ENCODE peak calls at places on chromosomes 13 and 19, in five cellular contexts. N is left ventricle myocardium inferior; I is MCF 10A; M is cardiac muscle cell; D is CD8-positive, alpha-beta T cell. S is an unnamed sample.

GRCh38 chr13:73993661-73994060 is 140.5 kb downstream of the KLF12 start:
- DNase-seq in I (no peak), D (no peak), N (no peak), M (no peak), S (no peak)

GRCh38 chr13:105167385-105167784 is 1368.1 kb downstream of the EFNB2 start:
- DNase-seq in M (no peak), N (no peak), I (no peak), D (no peak), S (no peak)

GRCh38 chr19:45152504-45153338 is 8.1 kb downstream of the NKPD1 start:
- DNase-seq in M (no peak), N (peak; percentile 49), D (peak; percentile 54), I (no peak), S (no peak)

GRCh38 chr13:45928843-45929242 is 77.3 kb upstream of the SIAH3 start:
- DNase-seq in I (peak; percentile 88), N (no peak), M (no peak), D (no peak), S (no peak)

GRCh38 chr19:47781590-47782318 is 3.3 kb downstream of the SELENOW start:
- DNase-seq in I (no peak), M (no peak), D (no peak), N (peak; percentile 50), S (no peak)

GRCh38 chr19:46221981-46222610 is 7.4 kb upstream of the IGFL1 start:
- DNase-seq in N (peak; percentile 29), D (no peak), I (peak; percentile 98), M (peak; percentile 68), S (no peak)

GRCh38 chr19:12733369-12733896 is 1.1 kb downstream of the TRIR start:
- DNase-seq in M (no peak), N (no peak), I (peak; percentile 68), D (peak; percentile 64), S (no peak)

GRCh38 chr13:29594310-29594709 is 1.2 kb downstream of the SLC7A1 start:
- DNase-seq in D (peak; percentile 36), N (no peak), I (peak; percentile 76), M (peak; percentile 40), S (no peak)

GRCh38 chr13:113874177-113874576 is 10.3 kb upstream of the GAS6 start:
- DNase-seq in M (no peak), I (no peak), D (no peak), N (no peak), S (no peak)

GRCh38 chr13:107020393-107020792 is 452.5 kb upstream of the ARGLU1 start:
- DNase-seq in M (no peak), N (no peak), I (no peak), D (no peak), S (no peak)

GRCh38 chr19:30162718-30163117 is 209.5 kb upstream of the ZNF536 start:
- DNase-seq in M (no peak), I (no peak), N (no peak), D (no peak), S (no peak)

GRCh38 chr13:51541037-51541436 is 43.2 kb upstream of the WDFY2 start:
- DNase-seq in M (no peak), N (no peak), I (no peak), D (no peak), S (no peak)

GRCh38 chr19:44573647-44574046 is 39.7 kb upstream of the IGSF23 start:
- DNase-seq in M (no peak), I (no peak), N (no peak), D (no peak), S (no peak)

GRCh38 chr13:86563308-86563707 is 764.1 kb upstream of the SLITRK6 start:
- DNase-seq in M (no peak), D (no peak), I (peak; percentile 65), N (no peak), S (no peak)

GRCh38 chr13:39565036-39565949 is 37.7 kb downstream of the LHFPL6 start:
- DNase-seq in N (no peak), M (no peak), I (peak; percentile 70), D (no peak), S (no peak)

GRCh38 chr13:30792257-30793000 is 57.1 kb downstream of the ALOX5AP start:
- DNase-seq in I (peak; percentile 92), M (no peak), N (peak; percentile 77), D (no peak), S (no peak)

GRCh38 chr13:42478531-42479156 is 95.3 kb upstream of the TNFSF11 start:
- DNase-seq in N (no peak), D (no peak), M (peak; percentile 37), I (peak; percentile 45), S (no peak)

GRCh38 chr19:45215391-45216191 is 29.6 kb downstream of the EXOC3L2 start:
- DNase-seq in I (peak; percentile 36), N (no peak), D (no peak), M (peak; percentile 14), S (peak; percentile 27)

GRCh38 chr13:106919093-106919492 is 351.2 kb upstream of the ARGLU1 start:
- DNase-seq in N (no peak), I (no peak), M (no peak), D (no peak), S (no peak)

GRCh38 chr13:43122706-43123268 is 99.4 kb downstream of the DNAJC15 start:
- DNase-seq in N (no peak), D (no peak), I (no peak), M (no peak), S (no peak)

GRCh38 chr19:50181121-50181520 is 18.0 kb upstream of the IZUMO2 start:
- DNase-seq in D (no peak), I (no peak), M (no peak), N (no peak), S (no peak)

GRCh38 chr19:50896591-50897190 is 14.5 kb downstream of the KLK4 start:
- DNase-seq in D (no peak), M (no peak), N (no peak), I (peak; percentile 38), S (no peak)

GRCh38 chr13:98796798-98797197 is 44.3 kb upstream of the SLC15A1 start:
- DNase-seq in M (no peak), D (no peak), I (no peak), N (no peak), S (no peak)

GRCh38 chr19:10701955-10702307 is 692 bp downstream of the QTRT1 start:
- DNase-seq in I (no peak), D (no peak), N (no peak), M (peak; percentile 58), S (no peak)
- TF ChIP-seq CTCF in I (no peak), D (no peak), N (no peak), M (no peak), S (no peak)

DNA sequence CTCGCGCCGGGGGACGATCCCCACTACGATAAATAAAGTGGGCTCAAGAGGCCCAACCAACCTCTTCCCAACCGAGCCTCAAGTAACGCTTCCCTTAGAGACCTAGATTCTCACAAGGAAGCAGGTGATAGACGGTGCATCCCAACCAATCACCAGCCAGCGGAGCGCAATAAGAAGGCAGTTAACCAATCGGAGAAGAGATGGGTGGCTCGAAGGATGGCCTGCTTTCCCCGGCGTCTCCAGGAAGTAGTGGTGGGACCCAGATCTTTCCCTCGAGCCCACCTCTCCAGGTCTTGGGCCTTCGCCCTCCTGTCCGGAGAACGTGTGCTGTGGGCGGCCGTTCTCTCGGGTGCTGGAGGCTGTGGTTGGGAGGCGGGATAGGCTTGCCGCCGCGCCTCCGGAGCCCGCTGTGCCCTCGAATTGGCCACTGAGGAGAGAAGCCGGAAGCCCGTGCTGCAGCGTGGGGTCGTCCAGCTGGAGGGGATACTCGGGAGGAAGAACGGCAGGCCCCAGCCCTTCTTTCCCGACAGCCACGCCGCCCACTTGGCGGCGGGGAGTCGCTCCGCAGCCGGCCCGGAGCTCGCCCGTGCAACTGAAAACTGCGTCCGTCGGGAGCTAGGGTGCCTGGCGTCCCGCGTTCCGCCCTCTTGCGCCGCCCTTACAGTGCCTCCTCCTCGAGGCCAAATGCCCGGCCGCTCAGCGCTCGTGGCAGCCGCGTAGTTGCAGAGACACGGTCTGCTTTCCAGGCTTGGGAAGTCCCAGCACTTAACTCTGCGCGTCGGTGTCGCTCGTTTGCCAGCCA is at the start of gene RNF6:
- DNase-seq in M (peak; percentile 95), N (peak; percentile 94), D (peak; percentile 92), I (peak; percentile 98), S (peak; percentile 78)
- TF ChIP-seq CTCF in M (no peak), N (peak; percentile 32), D (no peak), I (no peak), S (no peak)

GRCh38 chr19:531009-531752 is 379 bp upstream of the CDC34 start:
- DNase-seq in N (peak; percentile 84), M (peak; percentile 91), I (peak; percentile 83), D (peak; percentile 84), S (peak; percentile 92)
- TF ChIP-seq CTCF in N (no peak), M (no peak), I (no peak), D (no peak), S (no peak)

DNA sequence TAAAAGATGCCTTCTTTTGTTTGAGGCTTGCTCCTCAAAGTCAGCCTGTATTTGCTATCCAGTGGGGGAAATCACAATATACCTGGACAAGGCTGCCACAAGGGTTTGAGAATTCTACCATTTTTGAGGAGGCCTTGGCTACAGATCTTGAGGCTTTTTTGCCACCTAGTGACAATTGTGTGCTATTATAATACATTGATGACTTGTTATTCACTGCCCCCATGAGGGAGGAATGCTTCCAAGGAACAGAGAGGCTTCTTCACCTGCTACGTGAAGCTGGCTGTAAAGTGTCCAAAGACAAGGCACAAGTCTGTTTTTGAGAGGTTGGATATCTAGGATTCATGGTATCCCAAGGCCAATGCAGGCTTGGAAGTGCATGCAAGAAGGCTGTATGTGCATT is 72.5 kb downstream of the ZNF708 start:
- DNase-seq in N (no peak), M (peak; percentile 1), D (no peak), I (peak; percentile 0), S (no peak)
- TF ChIP-seq CTCF in N (peak; percentile 38), M (peak; percentile 6), D (no peak), I (no peak), S (peak; percentile 21)

GRCh38 chr19:16185925-16186234 is 670 bp downstream of the FAM32A start:
- DNase-seq in D (no peak), M (peak; percentile 73), I (no peak), N (no peak), S (no peak)
- TF ChIP-seq CTCF in D (no peak), M (peak; percentile 48), I (peak; percentile 34), N (peak; percentile 43), S (peak; percentile 53)

DNA sequence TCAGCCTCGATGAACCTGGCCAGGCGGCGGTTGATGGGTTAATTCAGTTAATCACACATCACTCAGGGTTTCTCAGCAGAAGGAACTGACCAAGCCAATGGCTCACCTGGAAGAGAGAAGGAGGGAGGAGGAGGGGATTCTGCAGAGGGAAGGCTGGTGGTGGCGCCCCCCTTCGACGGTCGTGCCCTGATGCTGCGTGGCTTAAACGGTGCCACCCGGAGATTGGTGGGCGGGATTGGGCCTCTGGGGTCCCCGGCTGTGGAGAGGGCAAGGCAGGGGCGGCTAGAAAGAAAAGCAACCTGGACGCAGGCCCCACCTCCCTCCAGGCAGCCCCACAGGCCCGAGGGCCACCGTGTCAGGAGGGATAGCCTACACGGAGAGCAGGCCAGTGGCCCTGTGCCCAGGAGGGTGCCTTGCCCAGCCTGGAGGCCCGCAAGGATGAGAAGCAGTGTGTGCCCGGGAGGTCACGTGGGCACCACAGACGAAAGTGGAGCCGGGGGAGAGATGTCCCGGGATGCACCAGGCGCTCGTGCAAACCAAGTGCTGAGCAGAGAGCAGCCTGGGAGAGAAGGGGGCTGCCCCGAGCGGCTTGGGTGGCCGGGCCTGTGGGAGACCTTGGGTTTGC is 16.0 kb downstream of the CSNK1G2 start:
- DNase-seq in N (peak; percentile 42), D (no peak), I (no peak), M (no peak), S (no peak)
- TF ChIP-seq CTCF in N (no peak), D (no peak), I (no peak), M (no peak), S (no peak)

S was measured in progenitor cell of endocrine pancreas.